ENCODE peak calls at places on chromosomes 6 and 20, in five cellular contexts. Z is aorta; G is heart right ventricle; K is CD4-positive, CD25-positive, alpha-beta regulatory T cell; I is esophagus squamous epithelium. W is an unnamed sample. For H3K27me3 and H3K4me1, the result is how much of the 10 kb centered on the place peaks cover.

GRCh38 chr20:20791664-20792568 is 79.5 kb upstream of the RALGAPA2 start:
- DNase-seq in Z (no peak), G (no peak), K (no peak), I (no peak), W (no peak)

GRCh38 chr6:84227044-84227433 is 404 bp downstream of the CEP162 start:
- DNase-seq in Z (no peak), G (no peak), K (no peak), I (no peak), W (no peak)

GRCh38 chr20:37464173-37464572 is 56.9 kb upstream of the NNAT start:
- DNase-seq in Z (no peak), G (no peak), K (no peak), I (no peak), W (no peak)

GRCh38 chr6:128516514-128516898 is 3.9 kb downstream of the PTPRK start:
- DNase-seq in Z (no peak), G (no peak), K (no peak), I (no peak), W (peak)

GRCh38 chr6:138662474-138662873 is 111.1 kb upstream of the CCDC28A start:
- DNase-seq in Z (no peak), G (no peak), K (no peak), I (no peak), W (no peak)

GRCh38 chr6:56840467-56841371 is 114.2 kb upstream of the BEND6 start:
- DNase-seq in Z (no peak), G (no peak), K (no peak), I (no peak), W (no peak)

GRCh38 chr6:158993639-158994038 is 6.4 kb downstream of the RSPH3 start:
- DNase-seq in Z (no peak), G (no peak), K (no peak), I (no peak), W (no peak)

GRCh38 chr6:102549221-102549874 is 1155.8 kb downstream of the GRIK2 start:
- DNase-seq in Z (no peak), G (no peak), K (no peak), I (no peak), W (no peak)

GRCh38 chr20:5090191-5090590 is 29.6 kb downstream of the PCNA start:
- DNase-seq in Z (peak), G (peak), K (no peak), I (no peak), W (no peak)

GRCh38 chr6:149948011-149948410 is 6.2 kb downstream of the ULBP2 start:
- DNase-seq in Z (no peak), G (no peak), K (no peak), I (no peak), W (no peak)

GRCh38 chr6:131169613-131170012 is 34.3 kb downstream of the AKAP7 start:
- DNase-seq in Z (no peak), G (no peak), K (no peak), I (no peak), W (no peak)

GRCh38 chr6:156686429-156686939 is 90.7 kb upstream of the ARID1B start:
- DNase-seq in Z (no peak), G (peak), K (no peak), I (no peak), W (peak)

GRCh38 chr6:150417899-150418824 is 49.4 kb downstream of the IYD start:
- DNase-seq in Z (no peak), G (peak), K (no peak), I (no peak), W (peak)

GRCh38 chr20:13264902-13265301 is 43.8 kb downstream of the ISM1 start:
- DNase-seq in Z (no peak), G (no peak), K (no peak), I (no peak), W (no peak)

GRCh38 chr20:51763965-51764602 is 4.1 kb downstream of the ATP9A start:
- DNase-seq in Z (no peak), G (no peak), K (no peak), I (no peak), W (no peak)

GRCh38 chr20:44098256-44098630 is 88.7 kb downstream of the JPH2 start:
- DNase-seq in Z (no peak), G (no peak), K (no peak), I (no peak), W (no peak)

GRCh38 chr20:3995067-3995748 is 20.1 kb downstream of the RNF24 start:
- DNase-seq in Z (no peak), G (no peak), K (no peak), I (no peak), W (peak)

GRCh38 chr6:31700716-31701401 is 2.3 kb downstream of the ABHD16A start:
- DNase-seq in Z (no peak), G (no peak), K (no peak), I (no peak), W (no peak)
- H3K27me3 ChIP-seq in Z (under half), G (under half), K (under half), I (under half), W (under half)

GRCh38 chr20:62370807-62371587 is 3.9 kb upstream of the LAMA5 start:
- DNase-seq in Z (no peak), G (no peak), K (no peak), I (no peak), W (no peak)
- H3K4me1 ChIP-seq in Z (under half), G (half or more), K (under half), I (half or more), W (under half)

DNA sequence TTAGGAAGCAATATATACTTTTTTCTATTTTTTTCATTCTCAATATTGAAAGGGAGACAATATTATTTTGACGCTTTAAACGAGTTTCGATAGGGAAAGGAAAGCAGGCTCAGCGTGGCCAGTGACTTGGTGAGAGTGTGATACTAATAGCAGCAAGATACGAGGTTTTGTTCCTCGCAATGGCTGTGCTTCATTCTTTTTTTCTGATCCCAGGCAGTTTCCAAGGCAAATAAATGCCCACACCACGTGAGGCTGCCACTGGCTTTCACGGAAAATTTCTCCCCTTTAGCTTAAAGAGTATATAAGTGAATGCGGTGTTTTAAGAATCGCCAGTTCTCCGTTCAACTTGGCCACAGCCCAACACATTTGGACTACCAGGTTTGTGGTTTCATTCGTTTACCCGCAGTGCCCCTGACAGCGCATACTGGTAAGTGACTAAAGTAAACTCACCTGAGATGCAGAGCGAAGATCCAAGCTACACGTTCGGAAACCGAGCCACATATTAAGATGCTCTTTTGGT is 196.4 kb upstream of the ZNF184 start:
- DNase-seq in Z (no peak), G (no peak), K (no peak), I (no peak), W (no peak)
- H3K27me3 ChIP-seq in Z (under half), G (half or more), K (half or more), I (under half), W (under half)

DNA sequence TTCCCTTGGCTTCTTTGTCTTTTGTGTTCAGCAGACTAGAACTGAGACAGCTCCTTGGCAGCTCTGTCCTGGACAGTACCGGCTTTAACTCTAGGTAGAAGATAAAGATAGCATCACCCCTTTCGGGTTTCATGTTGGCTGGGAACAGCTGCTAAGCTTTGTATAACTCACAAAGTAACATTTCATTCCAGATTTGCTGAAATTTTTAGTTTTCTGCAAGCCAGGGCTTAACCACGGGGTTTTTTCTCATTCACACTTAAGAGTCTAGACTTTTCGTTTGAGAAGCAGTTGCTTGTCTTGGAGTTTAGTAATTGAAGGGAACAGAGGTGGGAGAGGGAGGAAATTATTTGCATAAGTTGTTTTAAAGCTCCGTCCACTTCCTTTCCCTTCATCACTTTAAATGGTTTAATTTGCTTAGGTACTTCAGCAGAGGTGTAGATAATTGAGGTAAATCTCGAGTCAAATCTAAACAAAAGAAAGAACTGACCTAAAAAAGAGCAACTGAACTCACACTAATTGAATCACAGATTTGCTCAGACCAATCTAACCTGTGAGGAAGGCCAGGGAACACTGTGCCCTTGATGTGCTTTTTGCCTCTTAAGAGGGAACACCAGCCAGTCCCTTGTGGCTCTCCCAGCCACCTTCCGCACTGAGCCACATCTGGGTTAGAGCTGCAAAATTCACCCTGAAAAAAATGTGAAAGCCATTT is 48.3 kb downstream of the RREB1 start:
- DNase-seq in Z (no peak), G (no peak), K (no peak), I (no peak), W (no peak)
- H3K4me1 ChIP-seq in Z (under half), G (half or more), K (under half), I (half or more), W (under half)

DNA sequence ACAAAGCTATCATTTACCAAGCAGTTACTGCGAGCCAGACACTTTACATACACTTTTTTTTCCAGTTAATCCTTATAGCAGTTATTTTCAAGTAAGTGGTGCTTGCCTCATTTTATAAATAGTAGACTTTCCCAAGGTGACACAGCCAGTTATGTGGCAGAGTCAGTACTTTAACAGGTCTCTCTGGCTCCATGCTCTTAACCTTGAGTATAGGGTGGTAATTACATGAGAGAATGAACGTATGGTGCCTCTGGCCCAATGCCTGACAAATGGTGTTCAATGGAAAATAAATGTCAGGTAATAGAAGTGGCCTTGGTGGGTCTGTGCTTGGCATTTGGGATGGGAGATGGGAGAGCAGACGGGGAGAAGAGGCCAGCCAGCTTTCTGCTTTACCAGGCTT is 316.3 kb downstream of the SLC35F1 start:
- DNase-seq in Z (no peak), G (no peak), K (no peak), I (no peak), W (no peak)
- H3K27me3 ChIP-seq in Z (under half), G (under half), K (under half), I (under half), W (under half)

W was measured in HAP-1.